ENCODE peak calls at places on chromosomes 7 and 10, in six cellular contexts. T is activated naive CD8-positive, alpha-beta T cell treated with anti-CD3 and anti-CD28 coated beads, Interleukin-2, amount 50 U/mL, for 16 hours; K is fibroblast of lung; Q is GM18507; Y is mucosa of gallbladder; E is NCI-H2029 treated with DMSO at 0.1 percent for 48 hours. O is an unnamed sample.

GRCh38 chr7:68143345-68143744 is 1146.7 kb downstream of the TYW1 start:
- DNase-seq in K (peak; percentile 13), Q (no peak), Y (no peak), E (no peak), T (no peak), O (no peak)

GRCh38 chr10:72089618-72090017 is 1.3 kb upstream of the SPOCK2 start:
- DNase-seq in Y (peak; percentile 42), Q (no peak), K (no peak), T (no peak), E (no peak), O (no peak)

GRCh38 chr7:21690717-21691116 is 147.9 kb downstream of the DNAH11 start:
- DNase-seq in Q (no peak), Y (no peak), K (no peak), E (no peak), T (no peak), O (no peak)

GRCh38 chr10:77165445-77166316 is 471.9 kb downstream of the KCNMA1 start:
- DNase-seq in Q (peak; percentile 12), Y (peak; percentile 57), T (no peak), K (peak; percentile 55), E (peak; percentile 28), O (no peak)

GRCh38 chr10:113540845-113541553 is 11.9 kb upstream of the HABP2 start:
- DNase-seq in K (no peak), Y (peak; percentile 68), T (no peak), Q (no peak), E (no peak), O (no peak)

GRCh38 chr7:106548491-106548890 is 112.5 kb downstream of the CCDC71L start:
- DNase-seq in E (no peak), Q (no peak), Y (no peak), K (no peak), T (no peak), O (no peak)

GRCh38 chr10:69730251-69731156 is 71.2 kb upstream of the COL13A1 start:
- DNase-seq in T (no peak), Y (no peak), K (peak; percentile 12), E (no peak), Q (no peak), O (no peak)

GRCh38 chr10:70672993-70673928 is 955 bp downstream of the ADAMTS14 start:
- DNase-seq in Q (no peak), E (no peak), Y (peak; percentile 43), T (no peak), K (peak; percentile 91), O (no peak)

GRCh38 chr7:32891046-32891799 is at the start of gene KBTBD2:
- DNase-seq in Q (peak; percentile 40), K (peak; percentile 83), Y (peak; percentile 77), T (peak; percentile 40), E (peak; percentile 37), O (peak; percentile 51)

GRCh38 chr7:90180649-90181048 is 26.4 kb downstream of the STEAP1 start:
- DNase-seq in Q (no peak), T (no peak), E (no peak), K (no peak), Y (no peak), O (no peak)

GRCh38 chr10:35874326-35875070 is 232.4 kb upstream of the FZD8 start:
- DNase-seq in Q (no peak), T (no peak), K (no peak), Y (no peak), E (no peak), O (no peak)

GRCh38 chr10:129459762-129460539 is 7.1 kb upstream of the MGMT start:
- DNase-seq in Q (no peak), T (no peak), K (no peak), Y (no peak), E (no peak), O (no peak)

GRCh38 chr10:114519306-114519669 is 115.0 kb upstream of the AFAP1L2 start:
- DNase-seq in E (no peak), Y (peak; percentile 86), T (no peak), Q (no peak), K (peak; percentile 42), O (no peak)

GRCh38 chr7:82172896-82173295 is 270.7 kb downstream of the CACNA2D1 start:
- DNase-seq in T (no peak), Q (no peak), Y (no peak), E (no peak), K (no peak), O (no peak)

GRCh38 chr10:72274730-72275350 is 1.1 kb downstream of the DDIT4 start:
- DNase-seq in K (peak; percentile 32), T (no peak), Y (peak; percentile 80), E (no peak), Q (no peak), O (peak; percentile 75)

GRCh38 chr10:118557946-118558345 is 37.5 kb downstream of the PRLHR start:
- DNase-seq in Y (no peak), Q (no peak), E (no peak), K (no peak), T (no peak), O (no peak)

GRCh38 chr7:108805808-108806397 is 236.2 kb downstream of the DNAJB9 start:
- DNase-seq in E (no peak), Q (no peak), K (peak; percentile 20), T (no peak), Y (no peak), O (no peak)

GRCh38 chr7:4745971-4746919 is 29.2 kb upstream of the AP5Z1 start:
- DNase-seq in K (peak; percentile 62), Q (no peak), Y (peak; percentile 44), T (no peak), E (peak; percentile 16), O (no peak)

GRCh38 chr7:134462337-134462925 is 3.5 kb upstream of the AKR1B1 start:
- DNase-seq in E (no peak), Q (no peak), K (peak; percentile 87), T (no peak), Y (no peak), O (no peak)

GRCh38 chr10:11237571-11237970 is 219.9 kb downstream of the CELF2 start:
- DNase-seq in K (no peak), E (no peak), Y (no peak), T (no peak), Q (no peak), O (no peak)

GRCh38 chr10:116742367-116743265 is at the start of gene HSPA12A:
- DNase-seq in K (peak; percentile 89), Y (peak; percentile 73), E (no peak), Q (peak; percentile 54), T (peak; percentile 7), O (no peak)

GRCh38 chr7:130148561-130148960 is 56.6 kb downstream of the TMEM209 start:
- DNase-seq in Y (no peak), K (peak; percentile 27), Q (no peak), T (no peak), E (no peak), O (no peak)

GRCh38 chr10:75029420-75029819 is 82.0 kb upstream of the SAMD8 start:
- DNase-seq in Q (no peak), E (no peak), Y (no peak), K (no peak), T (no peak), O (no peak)

GRCh38 chr10:116278832-116279231 is 5.8 kb upstream of the GFRA1 start:
- DNase-seq in E (no peak), Q (no peak), T (no peak), K (peak; percentile 56), Y (no peak), O (no peak)

GRCh38 chr10:122112021-122112616 is 123.2 kb downstream of the TACC2 start:
- DNase-seq in Q (no peak), T (no peak), Y (no peak), E (no peak), K (no peak), O (no peak)

GRCh38 chr10:101536800-101537199 is 51.3 kb downstream of the POLL start:
- DNase-seq in K (no peak), Q (no peak), T (no peak), E (no peak), Y (no peak), O (no peak)

O was measured in activated naive CD4-positive, alpha-beta T cell.